ENCODE peak calls at places on chromosomes 4 and X, in eight cellular contexts. L is cardiac muscle cell; G is endodermal cell; Y is AG04450; Z is CD4-positive, alpha-beta memory T cell; W is HFF-Myc; V is heart right ventricle; P is fibroblast of pulmonary artery. U is an unnamed sample.

GRCh38 chr4:53192496-53192895 is 173.4 kb downstream of the SCFD2 start:
- DNase-seq in L (no peak), G (no peak), Y (no peak), Z (no peak), W (no peak), V (no peak), P (no peak), U (no peak)

GRCh38 chr4:87171944-87172343 is 48.5 kb downstream of the KLHL8 start:
- DNase-seq in L (no peak), G (no peak), Y (no peak), Z (no peak), W (no peak), V (no peak), P (no peak), U (no peak)

GRCh38 chr4:113756005-113756410 is 5.5 kb downstream of the CAMK2D start:
- DNase-seq in L (no peak), G (no peak), Y (no peak), Z (no peak), W (peak; percentile 19), V (no peak), P (peak; percentile 89), U (peak; percentile 81)

GRCh38 chr4:17817027-17817426 is 6.2 kb downstream of the NCAPG start:
- DNase-seq in L (peak; percentile 56), G (no peak), Y (peak; percentile 47), Z (peak; percentile 45), W (peak; percentile 40), V (no peak), P (peak; percentile 89), U (peak; percentile 36)

GRCh38 chrX:129091097-129091496 is 432.2 kb downstream of the SMARCA1 start:
- DNase-seq in L (no peak), G (peak; percentile 81), Y (no peak), Z (no peak), W (no peak), V (no peak), P (no peak), U (no peak)

GRCh38 chr4:24686866-24687672 is 102.7 kb upstream of the DHX15 start:
- DNase-seq in L (peak; percentile 30), G (peak; percentile 87), Y (no peak), Z (no peak), W (no peak), V (no peak), P (peak; percentile 11), U (no peak)

GRCh38 chr4:87005690-87006461 is 71.1 kb downstream of the AFF1 start:
- DNase-seq in L (peak; percentile 37), G (no peak), Y (no peak), Z (peak; percentile 25), W (no peak), V (no peak), P (no peak), U (no peak)

GRCh38 chr4:107153956-107154355 is 117.8 kb upstream of the DKK2 start:
- DNase-seq in L (no peak), G (no peak), Y (no peak), Z (no peak), W (no peak), V (no peak), P (peak; percentile 9), U (no peak)

GRCh38 chr4:14167876-14168510 is 540.5 kb upstream of the BOD1L1 start:
- DNase-seq in L (no peak), G (no peak), Y (no peak), Z (no peak), W (no peak), V (no peak), P (peak; percentile 49), U (no peak)

GRCh38 chr4:24321151-24321550 is 263.2 kb downstream of the DHX15 start:
- DNase-seq in L (no peak), G (no peak), Y (no peak), Z (no peak), W (peak; percentile 14), V (no peak), P (no peak), U (peak; percentile 4)

DNA sequence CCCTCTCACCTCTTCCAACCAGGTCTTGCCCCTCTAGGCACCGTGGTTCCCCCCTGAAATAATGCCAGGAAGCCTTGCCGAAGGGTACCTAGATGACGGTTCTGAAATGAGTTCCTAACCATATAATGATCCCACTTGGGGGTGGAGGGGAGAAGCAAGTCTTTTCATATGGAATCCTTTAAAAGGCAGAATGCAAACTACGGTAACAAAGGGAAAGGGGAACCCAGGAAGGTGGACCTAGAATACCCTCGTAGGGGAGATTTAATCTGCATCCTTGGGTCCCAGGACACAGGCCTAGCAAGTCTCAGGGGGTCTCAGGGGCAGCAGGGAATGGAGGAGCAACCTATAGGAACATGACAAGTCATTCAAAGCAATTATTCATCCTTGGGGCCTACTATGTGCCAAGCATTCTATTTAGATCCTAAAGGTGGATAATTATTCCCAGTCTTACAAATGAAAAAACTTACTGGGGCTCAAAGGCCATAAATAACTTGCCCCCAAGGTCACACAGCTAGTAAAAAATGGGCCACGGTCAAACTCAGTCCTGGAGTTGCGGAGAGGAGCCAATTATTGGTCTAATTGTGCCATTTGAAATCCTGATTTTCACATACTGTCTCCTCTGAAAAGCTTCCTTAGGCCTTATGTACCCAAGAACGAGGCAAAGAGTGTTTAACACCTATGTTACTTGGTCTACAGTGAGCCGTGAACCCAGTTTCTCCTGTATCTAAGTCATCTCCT is 8.8 kb downstream of the BCOR start:
- DNase-seq in L (no peak), G (peak; percentile 63), Y (no peak), Z (no peak), W (no peak), V (no peak), P (no peak), U (no peak)
- H3K4me3 ChIP-seq in L (no peak overlapping the region), G (no peak overlapping the region), Y (no peak overlapping the region), Z (no peak overlapping the region), W (no peak overlapping the region), V (no peak overlapping the region), P (no peak overlapping the region), U (no peak overlapping the region)

GRCh38 chr4:76657443-76657842 is 222.4 kb downstream of the SHROOM3 start:
- DNase-seq in L (no peak), G (no peak), Y (no peak), Z (no peak), W (no peak), V (no peak), P (no peak), U (no peak)

GRCh38 chr4:76654796-76655195 is 219.8 kb downstream of the SHROOM3 start:
- DNase-seq in L (no peak), G (no peak), Y (no peak), Z (no peak), W (no peak), V (no peak), P (no peak), U (no peak)

GRCh38 chr4:76658231-76659102 is 223.4 kb downstream of the SHROOM3 start:
- DNase-seq in L (no peak), G (no peak), Y (peak; percentile 44), Z (no peak), W (peak; percentile 79), V (no peak), P (peak; percentile 51), U (peak; percentile 48)

GRCh38 chr4:76654084-76654483 is 219.1 kb downstream of the SHROOM3 start:
- DNase-seq in L (no peak), G (no peak), Y (no peak), Z (no peak), W (no peak), V (no peak), P (no peak), U (no peak)

DNA sequence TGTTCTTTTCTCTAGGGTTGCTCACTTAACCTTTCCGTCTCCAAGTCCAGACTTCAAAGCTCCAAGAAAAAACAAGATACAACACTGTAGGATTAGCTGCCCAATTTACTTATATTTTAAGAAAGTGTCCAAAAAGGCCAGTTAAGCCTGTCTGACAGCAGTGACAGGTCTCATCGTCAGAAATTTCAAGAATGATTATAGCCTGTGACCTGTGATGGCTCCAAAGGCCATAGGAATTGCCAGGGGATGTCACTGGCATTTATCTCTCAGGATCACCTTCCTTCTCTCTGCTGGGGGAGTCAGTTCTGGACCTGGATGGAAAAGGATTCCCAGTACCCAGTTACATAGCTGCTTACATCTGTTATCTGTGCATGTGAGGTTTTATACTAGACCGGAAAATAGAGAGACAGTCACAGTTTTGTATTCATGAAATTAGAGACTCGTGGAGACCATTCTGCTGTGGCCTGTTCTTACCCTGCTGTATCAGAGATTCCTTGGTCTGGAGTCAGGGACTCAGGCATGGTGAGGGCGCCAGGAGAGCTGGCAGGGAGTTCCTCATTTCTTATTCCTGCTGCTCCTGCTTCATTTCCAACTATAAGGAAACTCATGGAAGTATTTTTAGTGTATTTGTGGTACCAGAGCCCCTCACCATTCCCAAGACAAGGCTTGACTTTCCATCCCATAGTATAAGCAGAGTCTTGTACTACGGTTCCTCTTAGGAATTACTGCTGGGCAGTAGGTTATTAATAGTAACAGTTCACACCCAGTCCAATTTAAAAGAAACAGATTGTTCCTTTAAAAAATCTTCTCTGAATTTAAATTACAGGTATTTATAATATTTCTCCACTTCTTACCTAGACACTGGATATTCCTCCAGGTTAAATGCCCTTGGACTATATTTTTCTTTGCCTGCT is 220.8 kb downstream of the SHROOM3 start:
- DNase-seq in L (no peak), G (no peak), Y (no peak), Z (no peak), W (no peak), V (no peak), P (no peak), U (no peak)
- H3K4me3 ChIP-seq in L (no peak overlapping the region), G (no peak overlapping the region), Y (no peak overlapping the region), Z (no peak overlapping the region), W (no peak overlapping the region), V (no peak overlapping the region), P (no peak overlapping the region), U (no peak overlapping the region)

GRCh38 chrX:29880977-29881376 is 334.4 kb upstream of the MAGEB2 start:
- DNase-seq in L (no peak), G (no peak), Y (no peak), Z (no peak), W (no peak), V (no peak), P (no peak), U (no peak)
- H3K4me3 ChIP-seq in L (no peak overlapping the region), G (no peak overlapping the region), Y (no peak overlapping the region), Z (no peak overlapping the region), W (no peak overlapping the region), V (no peak overlapping the region), P (no peak overlapping the region), U (no peak overlapping the region)

GRCh38 chrX:45714864-45715263 is 514.2 kb upstream of the DIPK2B start:
- DNase-seq in L (no peak), G (no peak), Y (no peak), Z (no peak), W (no peak), V (peak; percentile 3), P (peak; percentile 45), U (peak; percentile 36)

GRCh38 chrX:45709381-45709780 is 508.7 kb upstream of the DIPK2B start:
- DNase-seq in L (no peak), G (no peak), Y (no peak), Z (no peak), W (no peak), V (no peak), P (no peak), U (no peak)

GRCh38 chrX:45710081-45710801 is 509.6 kb upstream of the DIPK2B start:
- DNase-seq in L (no peak), G (no peak), Y (peak; percentile 76), Z (no peak), W (peak; percentile 85), V (no peak), P (peak; percentile 59), U (peak; percentile 85)

GRCh38 chrX:45712067-45712466 is 511.4 kb upstream of the DIPK2B start:
- DNase-seq in L (no peak), G (no peak), Y (no peak), Z (no peak), W (no peak), V (no peak), P (peak; percentile 37), U (no peak)

DNA sequence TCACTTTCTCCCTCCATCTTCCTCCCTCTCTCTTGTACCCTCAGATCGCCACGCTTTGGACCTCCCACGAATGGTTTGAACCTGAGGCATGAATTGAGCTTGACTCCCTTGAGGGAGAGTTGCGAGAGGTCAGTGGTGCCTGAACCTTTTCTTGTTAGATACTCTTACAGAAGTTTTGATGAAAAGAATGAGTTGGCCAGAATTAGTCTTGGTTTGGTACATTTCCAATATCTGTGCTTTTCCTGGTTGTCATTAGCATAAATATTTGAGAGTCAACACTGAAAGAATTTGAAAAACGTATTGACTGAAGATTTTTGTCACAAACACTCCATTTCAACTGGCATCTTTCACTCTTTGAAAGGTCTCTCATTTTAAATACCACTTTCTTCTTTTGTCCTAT is 510.6 kb upstream of the DIPK2B start:
- DNase-seq in L (no peak), G (no peak), Y (no peak), Z (no peak), W (no peak), V (no peak), P (no peak), U (no peak)
- H3K4me3 ChIP-seq in L (no peak overlapping the region), G (no peak overlapping the region), Y (no peak overlapping the region), Z (no peak overlapping the region), W (no peak overlapping the region), V (no peak overlapping the region), P (no peak overlapping the region), U (no peak overlapping the region)